ENCODE peak calls at places on chromosome 4, in eight cellular contexts. D, V, E, K, R, I, S and L are unnamed samples.
A peak's percentile ranks its signal among the peaks of the same experiment; 100 is the strongest.

GRCh38 chr4:30616943-30617646 is 103.1 kb upstream of the PCDH7 start:
- DNase-seq in K (no peak), R (peak; percentile 81), E (no peak), D (no peak), I (no peak), S (no peak), V (no peak), L (no peak)

GRCh38 chr4:176760468-176760867 is 32.3 kb downstream of the VEGFC start:
- DNase-seq in V (no peak), I (no peak), K (no peak), D (no peak), S (no peak), E (no peak), R (peak; percentile 62), L (no peak)

GRCh38 chr4:25290490-25291067 is 22.0 kb upstream of the ZCCHC4 start:
- DNase-seq in S (no peak), K (no peak), I (no peak), E (no peak), V (no peak), R (peak; percentile 55), D (no peak), L (peak; percentile 70)

GRCh38 chr4:15294202-15294601 is 133.6 kb upstream of the C1QTNF7 start:
- DNase-seq in D (no peak), V (no peak), I (no peak), K (no peak), R (no peak), E (peak; percentile 7), S (no peak), L (no peak)

GRCh38 chr4:123554819-123555499 is 158.4 kb downstream of the SPRY1 start:
- DNase-seq in S (no peak), I (no peak), K (no peak), R (peak; percentile 10), V (no peak), E (no peak), D (no peak), L (no peak)

GRCh38 chr4:1604181-1604705 is 79.9 kb downstream of the FAM53A start:
- DNase-seq in V (peak; percentile 55), I (peak; percentile 39), D (peak; percentile 9), R (no peak), S (no peak), E (no peak), K (no peak), L (no peak)

GRCh38 chr4:148447672-148448071 is 5.5 kb upstream of the NR3C2 start:
- DNase-seq in I (no peak), R (no peak), S (no peak), E (no peak), D (no peak), V (no peak), K (no peak), L (no peak)

GRCh38 chr4:1208266-1208961 is 36.0 kb upstream of the SPON2 start:
- DNase-seq in V (peak; percentile 78), D (peak; percentile 46), S (no peak), E (peak; percentile 14), R (peak; percentile 53), K (peak; percentile 27), I (peak; percentile 51), L (peak; percentile 22)

GRCh38 chr4:26839534-26839951 is 21.1 kb upstream of the STIM2 start:
- DNase-seq in D (peak; percentile 55), K (no peak), E (peak; percentile 61), S (no peak), R (peak; percentile 48), I (no peak), V (no peak), L (no peak)

GRCh38 chr4:83189631-83190136 is 75.2 kb upstream of the PLAC8 start:
- DNase-seq in I (no peak), D (no peak), V (no peak), S (no peak), K (no peak), E (no peak), R (no peak), L (no peak)

GRCh38 chr4:168691621-168692376 is 194.9 kb downstream of the PALLD start:
- DNase-seq in S (no peak), R (no peak), K (no peak), I (no peak), E (no peak), V (no peak), D (no peak), L (no peak)

GRCh38 chr4:94758700-94759399 is 1.1 kb downstream of the BMPR1B start:
- DNase-seq in S (no peak), R (no peak), I (no peak), D (no peak), E (peak; percentile 46), K (no peak), V (no peak), L (no peak)

GRCh38 chr4:118948545-118949144 is 60.0 kb downstream of the SYNPO2 start:
- DNase-seq in S (no peak), D (no peak), K (no peak), V (no peak), I (no peak), E (no peak), R (no peak), L (no peak)

GRCh38 chr4:17535906-17536305 is 20.9 kb downstream of the CLRN2 start:
- DNase-seq in E (peak; percentile 29), I (no peak), S (no peak), K (no peak), V (no peak), R (no peak), D (no peak), L (no peak)

GRCh38 chr4:74104145-74104544 is 5.2 kb upstream of the CXCL2 start:
- DNase-seq in D (peak; percentile 52), K (peak; percentile 65), S (no peak), R (peak; percentile 79), V (no peak), I (no peak), E (no peak), L (no peak)

GRCh38 chr4:754221-755120 is 48.8 kb downstream of the PCGF3 start:
- DNase-seq in R (no peak), V (no peak), D (peak; percentile 26), S (no peak), E (no peak), I (peak; percentile 40), K (no peak), L (no peak)

GRCh38 chr4:79528241-79528706 is 120.2 kb upstream of the GK2 start:
- DNase-seq in V (no peak), E (no peak), R (no peak), K (no peak), I (no peak), D (no peak), S (no peak), L (no peak)

GRCh38 chr4:8330821-8331566 is 61.4 kb downstream of the HTRA3 start:
- DNase-seq in K (peak; percentile 53), D (no peak), S (no peak), R (peak; percentile 63), I (peak; percentile 55), E (peak; percentile 3), V (peak; percentile 87), L (no peak)

GRCh38 chr4:148444296-148445070 is 2.3 kb upstream of the NR3C2 start:
- DNase-seq in K (peak; percentile 51), R (no peak), S (peak; percentile 36), I (peak; percentile 60), V (peak; percentile 76), E (peak; percentile 40), D (peak; percentile 62), L (peak; percentile 16)

GRCh38 chr4:175891863-175892262 is 79.8 kb upstream of the GPM6A start:
- DNase-seq in E (no peak), V (no peak), R (peak; percentile 12), K (no peak), D (no peak), I (no peak), S (no peak), L (no peak)

GRCh38 chr4:88457307-88458090 is 580 bp downstream of the HERC5 start:
- DNase-seq in S (no peak), I (peak; percentile 62), D (peak; percentile 67), E (peak; percentile 9), K (peak; percentile 55), R (peak; percentile 25), V (peak; percentile 74), L (peak; percentile 66)

GRCh38 chr4:141768954-141769353 is 132.6 kb downstream of the IL15 start:
- DNase-seq in K (no peak), V (no peak), I (no peak), R (peak; percentile 46), S (no peak), E (no peak), D (no peak), L (no peak)

GRCh38 chr4:40212674-40213504 is 16.1 kb downstream of the RHOH start:
- DNase-seq in R (no peak), I (no peak), D (no peak), E (peak; percentile 16), K (no peak), S (no peak), V (no peak), L (no peak)
- H3K4me1 ChIP-seq in R (no peaks in the 10 kb centered on the region), I (no peaks in the 10 kb centered on the region), D (no peaks in the 10 kb centered on the region), E (peaks cover 11% of the 10 kb centered on the region), K (no peaks in the 10 kb centered on the region), S (peaks cover 89% of the 10 kb centered on the region), V (no peaks in the 10 kb centered on the region), L (no peaks in the 10 kb centered on the region)

DNA sequence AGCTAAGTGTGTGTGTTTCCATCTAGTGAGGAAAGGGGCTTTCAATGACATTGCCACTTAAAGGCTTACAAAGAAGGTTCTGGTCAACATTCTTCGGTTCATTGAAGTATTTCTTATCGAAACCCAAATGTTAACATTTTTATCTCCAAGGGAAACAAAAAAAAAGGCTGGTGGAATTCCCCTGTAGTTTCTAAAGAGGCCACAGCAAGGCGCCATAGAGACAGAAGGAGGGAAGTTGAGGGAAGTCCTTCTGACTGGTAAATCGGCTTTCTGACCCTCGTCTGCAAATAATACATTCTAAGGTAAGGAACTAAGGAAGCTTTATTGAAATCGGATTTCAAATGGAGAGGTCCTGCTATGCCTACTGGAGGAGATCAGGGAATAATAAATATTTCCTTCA is 1.7 kb upstream of the ZFP42 start:
- DNase-seq in R (peak; percentile 6), D (no peak), K (peak; percentile 24), I (no peak), E (no peak), V (no peak), S (no peak), L (peak; percentile 37)
- TF ChIP-seq CTCF in R (peak; percentile 22), D (no peak), K (no peak), I (peak; percentile 20), E (peak; percentile 30), V (no peak), S (no peak), L (no peak)

DNA sequence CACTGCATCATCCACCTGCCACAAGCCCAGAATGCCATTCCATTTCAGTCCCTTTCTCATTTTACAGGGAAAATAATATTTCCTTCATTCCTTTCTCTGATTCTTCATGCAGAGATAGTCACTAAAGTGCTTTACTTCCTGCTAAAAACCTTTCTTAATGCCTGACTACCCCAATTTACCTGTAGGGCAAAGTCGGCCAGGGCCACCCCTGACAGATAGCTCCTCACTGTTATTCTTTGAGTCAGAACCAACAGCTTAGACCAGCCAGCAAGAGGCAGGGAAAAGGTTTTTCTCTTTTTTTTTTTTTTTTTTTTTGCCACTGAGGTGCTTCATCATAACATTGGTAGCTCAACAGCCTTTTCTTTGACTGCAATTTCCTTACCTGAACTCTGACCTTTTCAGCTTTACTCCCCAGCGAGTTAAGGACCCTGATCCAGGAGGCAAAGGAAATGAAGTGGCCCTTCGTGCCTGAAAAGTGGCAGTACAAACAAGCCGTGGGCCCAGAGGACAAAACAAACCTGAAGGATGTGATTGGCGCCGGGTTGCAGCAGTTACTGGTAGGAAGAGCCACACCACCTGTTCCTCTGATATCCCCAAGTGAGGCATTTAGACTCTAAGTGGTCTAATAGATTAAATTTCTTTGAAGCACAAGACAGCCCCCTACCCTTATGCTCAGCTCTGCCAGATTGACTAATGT is 85.0 kb downstream of the ALPK1 start:
- DNase-seq in E (no peak), R (no peak), S (no peak), D (no peak), V (no peak), I (no peak), K (no peak), L (no peak)
- H3K4me1 ChIP-seq in E (no peaks in the 10 kb centered on the region), R (no peaks in the 10 kb centered on the region), S (no peaks in the 10 kb centered on the region), D (no peaks in the 10 kb centered on the region), V (no peaks in the 10 kb centered on the region), I (no peaks in the 10 kb centered on the region), K (no peaks in the 10 kb centered on the region), L (no peaks in the 10 kb centered on the region)

GRCh38 chr4:102730968-102731533 is 29.7 kb downstream of the MANBA start:
- DNase-seq in I (no peak), R (no peak), V (no peak), E (no peak), K (no peak), D (no peak), S (no peak), L (no peak)
- TF ChIP-seq CTCF in I (no peak), R (peak; percentile 14), V (no peak), E (peak; percentile 49), K (no peak), D (no peak), S (no peak), L (no peak)